ENCODE peak calls at places on chromosomes 12 and 14, in six cellular contexts. J, D, S, T, L and H are unnamed samples.
A peak's percentile ranks its signal among the peaks of the same experiment; 100 is the strongest.

GRCh38 chr12:132095520-132096409 is 48.4 kb downstream of the DDX51 start:
- DNase-seq in D (no peak), L (no peak), T (no peak), J (no peak), S (no peak), H (peak; percentile 40)

GRCh38 chr12:52992699-52993557 is 13.3 kb upstream of the EIF4B start:
- DNase-seq in L (no peak), J (no peak), D (peak; percentile 85), T (no peak), S (no peak), H (no peak)

GRCh38 chr12:88559199-88559598 is 21.1 kb downstream of the KITLG start:
- DNase-seq in D (no peak), S (no peak), L (no peak), T (no peak), J (no peak), H (no peak)

GRCh38 chr12:49304161-49304560 is 9.2 kb downstream of the PRPH start:
- DNase-seq in J (no peak), T (no peak), L (no peak), S (no peak), D (no peak), H (no peak)

GRCh38 chr12:94925206-94925605 is 78.3 kb downstream of the NDUFA12 start:
- DNase-seq in D (no peak), J (no peak), T (no peak), S (no peak), L (no peak), H (no peak)

GRCh38 chr14:100662850-100663527 is 63.7 kb upstream of the DLK1 start:
- DNase-seq in L (peak; percentile 69), S (peak; percentile 72), D (peak; percentile 38), J (peak; percentile 70), T (peak; percentile 50), H (peak; percentile 60)

GRCh38 chr12:83199069-83199468 is 512.4 kb downstream of the TMTC2 start:
- DNase-seq in D (no peak), L (no peak), J (no peak), T (no peak), S (no peak), H (no peak)

GRCh38 chr14:68033533-68033932 is 214.0 kb downstream of the RAD51B start:
- DNase-seq in D (no peak), J (no peak), S (no peak), L (no peak), T (no peak), H (no peak)

GRCh38 chr12:125381373-125381772 is 316.1 kb downstream of the AACS start:
- DNase-seq in S (no peak), J (no peak), D (no peak), L (no peak), T (no peak), H (no peak)

GRCh38 chr14:20472566-20473206 is 3.5 kb downstream of the PNP start:
- DNase-seq in T (no peak), S (no peak), L (no peak), D (no peak), J (no peak), H (no peak)

GRCh38 chr12:113981876-113982275 is 15.8 kb upstream of the RBM19 start:
- DNase-seq in S (no peak), D (no peak), T (no peak), J (no peak), L (no peak), H (no peak)

GRCh38 chr12:68823711-68824110 is 15.7 kb downstream of the MDM2 start:
- DNase-seq in L (no peak), S (no peak), D (no peak), T (no peak), J (no peak), H (no peak)

GRCh38 chr14:89435527-89436273 is 18.7 kb upstream of the FOXN3 start:
- DNase-seq in J (no peak), S (no peak), L (no peak), D (no peak), T (no peak), H (no peak)

GRCh38 chr12:105967038-105967776 is 171.5 kb downstream of the NUAK1 start:
- DNase-seq in J (no peak), S (no peak), T (no peak), L (no peak), D (no peak), H (no peak)

GRCh38 chr12:70691018-70691672 is 53.9 kb upstream of the PTPRB start:
- DNase-seq in D (no peak), S (no peak), J (no peak), L (no peak), T (no peak), H (no peak)

GRCh38 chr12:122123051-122123760 is 44.6 kb downstream of the MLXIP start:
- DNase-seq in D (peak; percentile 53), J (peak; percentile 63), S (peak; percentile 70), T (peak; percentile 26), L (peak; percentile 76), H (peak; percentile 75)

GRCh38 chr12:59084758-59085383 is 164.6 kb upstream of the LRIG3 start:
- DNase-seq in T (no peak), S (peak; percentile 7), L (no peak), J (peak; percentile 19), D (no peak), H (no peak)

DNA sequence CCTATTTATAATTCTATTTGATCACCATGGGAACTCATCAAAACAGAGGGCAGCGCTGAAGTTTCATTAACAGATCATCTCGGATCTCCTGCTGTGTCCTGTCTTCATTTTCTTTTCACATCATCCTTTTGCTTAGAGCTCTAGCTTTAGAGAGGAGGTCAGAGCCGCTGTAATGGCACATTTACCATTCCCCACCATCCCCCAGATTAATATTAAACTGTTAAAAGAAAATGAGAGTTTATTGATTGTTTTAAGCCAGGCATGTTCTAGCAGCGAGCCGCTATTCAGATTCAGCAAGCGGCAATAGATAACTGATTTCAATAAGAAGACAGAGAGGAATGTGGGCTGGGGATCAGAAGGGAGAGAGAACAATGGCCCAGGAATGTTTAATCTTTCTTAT is 308.8 kb downstream of the EGLN3 start:
- DNase-seq in T (no peak), S (no peak), L (no peak), D (no peak), J (no peak), H (no peak)
- H3K4me3 ChIP-seq in T (no peak overlapping the region), S (no peak overlapping the region), L (no peak overlapping the region), D (no peak overlapping the region), J (no peak overlapping the region), H (no peak overlapping the region)

DNA sequence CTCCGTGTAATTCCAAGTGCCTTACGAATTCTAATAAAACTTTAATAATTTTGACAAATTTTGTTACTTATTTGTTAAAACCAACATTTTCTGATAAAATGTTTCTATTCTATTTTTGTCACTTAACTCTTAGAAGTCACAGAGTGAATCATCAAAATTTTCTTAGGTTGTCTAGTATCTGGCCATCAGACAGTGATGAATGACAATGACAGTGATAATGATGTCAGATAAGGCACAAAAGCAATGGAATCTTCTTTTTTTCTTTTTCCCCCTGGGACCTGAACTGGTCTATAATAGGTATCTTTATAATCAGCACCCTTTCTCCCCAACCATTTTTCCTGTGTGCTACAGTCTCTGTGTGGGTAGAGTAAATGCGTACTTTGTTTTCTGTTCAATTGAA is 407.3 kb downstream of the SOX5 start:
- DNase-seq in L (no peak), J (no peak), D (no peak), S (no peak), T (no peak), H (no peak)
- H3K27ac ChIP-seq in L (no peak overlapping the region), J (no peak overlapping the region), D (no peak overlapping the region), S (no peak overlapping the region), T (no peak overlapping the region), H (no peak overlapping the region)

DNA sequence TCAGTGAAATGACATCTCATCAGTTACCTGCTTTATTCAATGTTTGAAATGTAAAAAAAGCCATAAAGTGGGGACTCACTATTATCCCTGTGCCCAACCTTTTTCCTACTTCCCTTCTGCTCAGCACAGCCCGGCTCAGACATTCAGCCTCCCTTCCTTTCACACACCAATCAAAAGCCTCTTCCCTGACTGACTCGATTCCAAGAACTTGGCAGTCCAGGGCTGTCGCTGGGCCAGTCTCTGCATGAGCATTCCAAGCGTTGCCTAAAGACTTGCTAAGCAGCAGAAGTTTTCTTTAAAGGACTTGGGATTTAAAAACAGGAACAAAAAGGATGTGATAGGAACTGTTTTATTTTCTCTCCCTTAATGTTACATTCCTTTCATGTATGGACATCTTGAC is 22.7 kb downstream of the ITPR2 start:
- DNase-seq in L (peak; percentile 86), T (no peak), D (no peak), J (peak; percentile 38), S (peak; percentile 25), H (no peak)
- H3K4me3 ChIP-seq in L (no peak overlapping the region), T (no peak overlapping the region), D (no peak overlapping the region), J (no peak overlapping the region), S (no peak overlapping the region), H (no peak overlapping the region)

DNA sequence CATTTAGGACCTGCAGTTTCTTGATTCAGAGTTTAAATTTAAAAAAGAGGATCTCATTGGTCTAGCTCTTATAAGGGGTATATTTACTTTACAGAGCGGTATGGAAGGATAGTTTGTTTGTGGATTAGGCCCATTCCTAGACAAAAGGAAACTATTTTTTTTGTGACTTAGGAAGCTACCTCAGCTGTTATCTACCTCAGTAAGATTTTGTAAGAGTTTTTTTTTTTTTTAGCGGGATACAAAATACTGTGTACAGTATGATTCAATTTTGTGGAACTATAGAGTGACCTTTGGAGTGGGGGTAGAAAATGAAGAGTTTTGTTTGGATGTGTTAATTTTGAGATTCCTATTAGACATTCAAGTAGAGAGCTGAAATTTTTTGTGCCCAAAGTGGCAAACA is 104.6 kb upstream of the ATF1 start:
- DNase-seq in D (no peak), J (no peak), S (no peak), T (no peak), L (no peak), H (no peak)
- H3K27ac ChIP-seq in D (no peak overlapping the region), J (no peak overlapping the region), S (no peak overlapping the region), T (no peak overlapping the region), L (no peak overlapping the region), H (no peak overlapping the region)

DNA sequence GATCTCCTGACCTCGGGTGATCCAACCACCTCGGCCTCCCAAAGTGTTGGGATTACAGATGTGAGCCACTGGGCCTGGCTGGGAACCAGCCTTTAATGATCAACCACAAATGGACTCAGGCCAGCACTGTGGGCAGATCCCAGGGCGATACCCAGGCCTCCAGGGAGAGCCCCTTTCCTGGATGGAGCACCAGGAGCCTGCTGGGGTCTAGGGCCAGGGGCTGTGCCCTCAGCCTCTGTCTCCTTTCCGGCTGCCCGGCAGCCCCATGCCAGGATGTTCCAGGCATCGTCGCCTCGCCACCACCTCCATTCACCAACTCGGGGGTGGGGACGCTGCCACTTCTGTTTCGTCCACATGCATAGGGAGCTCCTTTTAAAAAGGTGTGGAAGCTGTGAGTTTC is 2.3 kb downstream of the ADGRD1 start:
- DNase-seq in D (no peak), L (no peak), S (no peak), T (no peak), J (no peak), H (no peak)
- H3K4me3 ChIP-seq in D (no peak overlapping the region), L (no peak overlapping the region), S (no peak overlapping the region), T (no peak overlapping the region), J (peak overlapping the region; percentile 67), H (no peak overlapping the region)

DNA sequence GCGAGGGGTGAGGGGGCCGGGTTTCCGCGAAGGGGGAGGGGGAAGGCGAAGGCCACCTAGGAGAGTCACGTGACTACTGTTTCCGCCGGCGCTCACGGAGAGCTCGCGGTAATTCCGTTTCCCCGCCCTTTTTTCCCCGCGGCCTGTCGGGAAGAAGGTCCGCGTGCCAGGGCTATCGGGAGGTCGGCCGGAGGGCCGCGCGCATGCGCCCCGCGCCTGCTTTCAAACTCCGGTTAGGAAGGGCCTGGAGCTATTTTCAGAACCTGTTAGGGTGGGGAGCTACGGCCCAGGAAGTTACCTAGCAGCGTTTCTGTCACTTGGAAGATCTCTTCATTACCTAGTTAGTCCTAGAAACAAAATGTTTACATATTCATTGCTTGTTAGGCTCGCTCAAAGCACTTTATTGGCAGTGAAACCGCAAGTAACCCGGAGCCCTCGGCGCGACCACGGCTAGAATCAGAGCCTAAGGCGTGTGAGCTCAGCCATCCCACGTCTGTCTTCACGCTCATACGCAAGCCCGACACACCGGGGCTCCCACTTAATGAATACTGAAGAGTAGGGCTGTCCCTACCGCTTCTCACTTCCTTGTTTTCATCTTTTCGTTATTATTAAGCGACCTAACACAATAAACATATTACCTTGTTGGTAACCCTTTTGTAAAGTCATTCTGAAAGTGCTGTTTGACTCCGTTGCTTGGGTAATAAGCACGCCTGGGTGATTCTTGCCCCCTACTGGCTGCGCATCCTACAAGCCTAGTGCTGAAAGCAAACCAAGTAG is 682 bp upstream of the SBNO1 start:
- DNase-seq in S (peak; percentile 99), J (peak; percentile 98), L (peak; percentile 99), D (peak; percentile 96), T (peak; percentile 96), H (peak; percentile 74)
- H3K27ac ChIP-seq in S (peak overlapping the region; percentile 93), J (peak overlapping the region; percentile 85), L (peak overlapping the region; percentile 73), D (peak overlapping the region; percentile 95), T (peak overlapping the region; percentile 95), H (peak overlapping the region; percentile 86)